ENCODE peak calls at places on chromosomes 4 and X, in five cellular contexts. One of them, this sample, is unnamed.
A peak's percentile ranks its signal among the peaks of the same experiment; 100 is the strongest.

GRCh38 chrX:71911731-71912050 is 1.0 kb downstream of the NHSL2 start:
- DNase-seq in AG04450: no peak
- DNase-seq in dorsolateral prefrontal cortex: no peak
- DNase-seq in H7: no peak
- DNase-seq in cardiac fibroblast: no peak
- DNase-seq in this sample: no peak

GRCh38 chr4:159516556-159516955 is 413.7 kb downstream of the RAPGEF2 start:
- DNase-seq in cardiac fibroblast: peak; percentile 30
- DNase-seq in AG04450: no peak
- DNase-seq in H7: no peak
- DNase-seq in dorsolateral prefrontal cortex: no peak
- DNase-seq in this sample: no peak

GRCh38 chrX:119503484-119503861 is 35.2 kb downstream of the SLC25A5 start:
- DNase-seq in H7: no peak
- DNase-seq in dorsolateral prefrontal cortex: no peak
- DNase-seq in AG04450: no peak
- DNase-seq in cardiac fibroblast: peak; percentile 91
- DNase-seq in this sample: peak; percentile 81

GRCh38 chrX:136251042-136251991 is at the start of gene MAP7D3:
- DNase-seq in dorsolateral prefrontal cortex: no peak
- DNase-seq in H7: peak; percentile 89
- DNase-seq in cardiac fibroblast: peak; percentile 57
- DNase-seq in AG04450: no peak
- DNase-seq in this sample: peak; percentile 70

GRCh38 chrX:39726810-39727209 is 370.9 kb downstream of the BCOR start:
- DNase-seq in cardiac fibroblast: peak; percentile 56
- DNase-seq in dorsolateral prefrontal cortex: no peak
- DNase-seq in H7: no peak
- DNase-seq in AG04450: no peak
- DNase-seq in this sample: no peak

GRCh38 chrX:110346681-110347080 is 12.0 kb upstream of the RTL9 start:
- DNase-seq in dorsolateral prefrontal cortex: no peak
- DNase-seq in AG04450: no peak
- DNase-seq in H7: peak; percentile 45
- DNase-seq in cardiac fibroblast: peak; percentile 56
- DNase-seq in this sample: peak; percentile 67

GRCh38 chr4:6875431-6875831 is 34.2 kb upstream of the TBC1D14 start:
- DNase-seq in cardiac fibroblast: no peak
- DNase-seq in dorsolateral prefrontal cortex: no peak
- DNase-seq in AG04450: no peak
- DNase-seq in H7: no peak
- DNase-seq in this sample: no peak

GRCh38 chr4:40992472-40993298 is 221.7 kb downstream of the APBB2 start:
- DNase-seq in H7: no peak
- DNase-seq in dorsolateral prefrontal cortex: no peak
- DNase-seq in cardiac fibroblast: peak; percentile 92
- DNase-seq in AG04450: no peak
- DNase-seq in this sample: no peak

GRCh38 chr4:183987987-183988392 is 82.9 kb downstream of the STOX2 start:
- DNase-seq in dorsolateral prefrontal cortex: peak; percentile 33
- DNase-seq in AG04450: peak; percentile 66
- DNase-seq in H7: peak; percentile 63
- DNase-seq in cardiac fibroblast: peak; percentile 87
- DNase-seq in this sample: peak; percentile 78

GRCh38 chrX:1493877-1494510 is 41.3 kb upstream of the ASMTL start:
- DNase-seq in dorsolateral prefrontal cortex: no peak
- DNase-seq in AG04450: no peak
- DNase-seq in H7: peak; percentile 54
- DNase-seq in cardiac fibroblast: no peak
- DNase-seq in this sample: no peak

GRCh38 chr4:7275490-7276154 is 83.3 kb downstream of the SORCS2 start:
- DNase-seq in AG04450: no peak
- DNase-seq in dorsolateral prefrontal cortex: no peak
- DNase-seq in cardiac fibroblast: no peak
- DNase-seq in H7: no peak
- DNase-seq in this sample: no peak

GRCh38 chrX:118976599-118977340 is 2.4 kb downstream of the LONRF3 start:
- DNase-seq in cardiac fibroblast: peak; percentile 2
- DNase-seq in H7: peak; percentile 48
- DNase-seq in AG04450: no peak
- DNase-seq in dorsolateral prefrontal cortex: no peak
- DNase-seq in this sample: peak; percentile 74

GRCh38 chrX:19682712-19683331 is 167.5 kb upstream of the MAP3K15 start:
- DNase-seq in dorsolateral prefrontal cortex: peak; percentile 25
- DNase-seq in H7: peak; percentile 14
- DNase-seq in cardiac fibroblast: peak; percentile 92
- DNase-seq in AG04450: peak; percentile 73
- DNase-seq in this sample: peak; percentile 85

GRCh38 chr4:88429401-88429800 is 27.5 kb upstream of the HERC5 start:
- DNase-seq in H7: no peak
- DNase-seq in AG04450: no peak
- DNase-seq in dorsolateral prefrontal cortex: no peak
- DNase-seq in cardiac fibroblast: no peak
- DNase-seq in this sample: no peak

GRCh38 chrX:10579018-10579752 is 41.2 kb downstream of the MID1 start:
- DNase-seq in H7: no peak
- DNase-seq in dorsolateral prefrontal cortex: no peak
- DNase-seq in AG04450: peak; percentile 24
- DNase-seq in cardiac fibroblast: peak; percentile 62
- DNase-seq in this sample: no peak
- H3K4me3 ChIP-seq in H7: no peak overlapping the region
- H3K4me3 ChIP-seq in dorsolateral prefrontal cortex: peak overlapping the region; percentile 30
- H3K4me3 ChIP-seq in AG04450: peak overlapping the region; percentile 5
- H3K4me3 ChIP-seq in cardiac fibroblast: no peak overlapping the region
- H3K4me3 ChIP-seq in this sample: peak overlapping the region; percentile 34

GRCh38 chrX:154710309-154710708 is 40.6 kb downstream of the GAB3 start:
- DNase-seq in dorsolateral prefrontal cortex: no peak
- DNase-seq in H7: no peak
- DNase-seq in cardiac fibroblast: no peak
- DNase-seq in AG04450: no peak
- DNase-seq in this sample: no peak

GRCh38 chrX:154711264-154711663 is 39.6 kb downstream of the GAB3 start:
- DNase-seq in cardiac fibroblast: no peak
- DNase-seq in AG04450: no peak
- DNase-seq in dorsolateral prefrontal cortex: no peak
- DNase-seq in H7: no peak
- DNase-seq in this sample: no peak

GRCh38 chrX:154714925-154715324 is 36.0 kb downstream of the GAB3 start:
- DNase-seq in cardiac fibroblast: peak; percentile 68
- DNase-seq in AG04450: no peak
- DNase-seq in H7: peak; percentile 65
- DNase-seq in dorsolateral prefrontal cortex: no peak
- DNase-seq in this sample: no peak

GRCh38 chrX:154715825-154716224 is 35.1 kb downstream of the GAB3 start:
- DNase-seq in dorsolateral prefrontal cortex: no peak
- DNase-seq in cardiac fibroblast: no peak
- DNase-seq in AG04450: no peak
- DNase-seq in H7: peak; percentile 42
- DNase-seq in this sample: no peak

DNA sequence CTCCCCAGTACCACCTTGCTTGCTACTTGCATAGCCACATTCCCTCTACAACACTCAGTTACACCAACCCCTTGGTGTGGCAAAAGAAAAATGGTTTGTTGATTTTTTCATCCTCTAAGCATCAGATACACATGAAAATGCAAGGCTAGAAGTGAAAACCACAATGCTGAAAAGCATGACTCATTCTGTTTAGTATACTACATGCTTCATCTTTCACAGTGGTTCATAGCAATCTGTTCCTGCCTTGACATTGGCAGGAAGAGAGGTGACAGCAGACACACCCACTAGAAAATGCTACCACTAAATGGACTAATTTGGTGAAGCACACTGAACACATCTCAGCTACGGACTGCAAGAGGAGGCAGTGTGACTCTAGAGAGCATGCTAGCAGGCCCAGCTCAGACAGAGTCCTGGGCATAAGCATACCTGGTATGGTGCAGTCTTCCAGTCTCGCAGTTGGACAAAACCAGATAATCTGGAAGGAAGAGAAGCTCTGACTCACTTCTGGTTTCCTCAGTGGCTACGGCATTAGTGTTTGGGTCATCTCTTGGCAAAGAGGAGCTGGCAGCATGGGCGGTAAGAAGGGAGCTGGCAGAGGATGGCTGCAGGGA is 38.0 kb downstream of the GAB3 start:
- DNase-seq in AG04450: no peak
- DNase-seq in H7: no peak
- DNase-seq in dorsolateral prefrontal cortex: no peak
- DNase-seq in cardiac fibroblast: peak; percentile 59
- DNase-seq in this sample: no peak
- H3K4me3 ChIP-seq in AG04450: no peak overlapping the region
- H3K4me3 ChIP-seq in H7: no peak overlapping the region
- H3K4me3 ChIP-seq in dorsolateral prefrontal cortex: no peak overlapping the region
- H3K4me3 ChIP-seq in cardiac fibroblast: no peak overlapping the region
- H3K4me3 ChIP-seq in this sample: no peak overlapping the region

DNA sequence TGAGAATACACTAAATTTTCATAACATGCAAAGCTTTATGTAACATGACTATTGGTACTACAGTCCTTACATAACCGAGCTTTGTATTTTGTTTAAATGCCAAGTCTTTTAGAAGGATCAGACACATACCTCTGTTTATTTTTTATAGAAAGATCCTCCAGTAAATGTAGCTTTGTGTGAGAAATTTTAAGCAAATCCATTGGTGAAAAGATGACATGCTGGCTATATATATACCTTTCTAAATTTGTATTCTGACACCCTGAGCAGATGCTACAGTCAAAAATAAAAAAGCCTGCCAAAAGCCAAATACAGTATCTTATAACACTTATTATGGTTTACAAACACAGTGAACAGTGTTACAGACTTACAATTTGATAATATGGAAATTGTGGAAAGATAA is at the start of gene YIPF7:
- DNase-seq in AG04450: no peak
- DNase-seq in H7: no peak
- DNase-seq in cardiac fibroblast: no peak
- DNase-seq in dorsolateral prefrontal cortex: no peak
- DNase-seq in this sample: no peak
- H3K4me3 ChIP-seq in AG04450: no peak within 1 kb of the TSS
- H3K4me3 ChIP-seq in H7: no peak within 1 kb of the TSS
- H3K4me3 ChIP-seq in cardiac fibroblast: no peak within 1 kb of the TSS
- H3K4me3 ChIP-seq in dorsolateral prefrontal cortex: no peak within 1 kb of the TSS
- H3K4me3 ChIP-seq in this sample: no peak within 1 kb of the TSS

GRCh38 chr4:168631241-168632151 is 134.6 kb downstream of the PALLD start:
- DNase-seq in dorsolateral prefrontal cortex: no peak
- DNase-seq in cardiac fibroblast: peak; percentile 70
- DNase-seq in H7: peak; percentile 85
- DNase-seq in AG04450: no peak
- DNase-seq in this sample: peak; percentile 76
- H3K4me3 ChIP-seq in dorsolateral prefrontal cortex: peak overlapping the region; percentile 65
- H3K4me3 ChIP-seq in cardiac fibroblast: peak overlapping the region; percentile 61
- H3K4me3 ChIP-seq in H7: peak overlapping the region; percentile 51
- H3K4me3 ChIP-seq in AG04450: peak overlapping the region; percentile 78
- H3K4me3 ChIP-seq in this sample: peak overlapping the region; percentile 69

GRCh38 chr4:176064539-176064938 is 1.1 kb upstream of the WDR17 start:
- DNase-seq in H7: no peak
- DNase-seq in AG04450: no peak
- DNase-seq in dorsolateral prefrontal cortex: no peak
- DNase-seq in cardiac fibroblast: no peak
- DNase-seq in this sample: no peak

GRCh38 chr4:176065365-176066249 is at the start of gene WDR17:
- DNase-seq in cardiac fibroblast: peak; percentile 67
- DNase-seq in AG04450: peak; percentile 32
- DNase-seq in dorsolateral prefrontal cortex: peak; percentile 93
- DNase-seq in H7: peak; percentile 93
- DNase-seq in this sample: peak; percentile 96

GRCh38 chr4:176063718-176064117 is 1.9 kb upstream of the WDR17 start:
- DNase-seq in AG04450: no peak
- DNase-seq in cardiac fibroblast: no peak
- DNase-seq in dorsolateral prefrontal cortex: no peak
- DNase-seq in H7: no peak
- DNase-seq in this sample: no peak

GRCh38 chr4:176066757-176067156 is 1.1 kb downstream of the WDR17 start:
- DNase-seq in H7: no peak
- DNase-seq in AG04450: no peak
- DNase-seq in dorsolateral prefrontal cortex: no peak
- DNase-seq in cardiac fibroblast: no peak
- DNase-seq in this sample: no peak
- H3K4me3 ChIP-seq in H7: no peak overlapping the region
- H3K4me3 ChIP-seq in AG04450: no peak overlapping the region
- H3K4me3 ChIP-seq in dorsolateral prefrontal cortex: peak overlapping the region; percentile 72
- H3K4me3 ChIP-seq in cardiac fibroblast: no peak overlapping the region
- H3K4me3 ChIP-seq in this sample: no peak overlapping the region

GRCh38 chr4:76306882-76307669 is 543 bp downstream of the STBD1 start:
- DNase-seq in H7: peak; percentile 87
- DNase-seq in AG04450: no peak
- DNase-seq in cardiac fibroblast: peak; percentile 55
- DNase-seq in dorsolateral prefrontal cortex: peak; percentile 33
- DNase-seq in this sample: peak; percentile 72

GRCh38 chr4:76307670-76308014 is 1.1 kb downstream of the STBD1 start:
- DNase-seq in H7: no peak
- DNase-seq in AG04450: no peak
- DNase-seq in cardiac fibroblast: peak; percentile 8
- DNase-seq in dorsolateral prefrontal cortex: no peak
- DNase-seq in this sample: no peak

GRCh38 chr4:76309939-76310549 is 3.5 kb downstream of the STBD1 start:
- DNase-seq in cardiac fibroblast: no peak
- DNase-seq in H7: no peak
- DNase-seq in dorsolateral prefrontal cortex: no peak
- DNase-seq in AG04450: no peak
- DNase-seq in this sample: no peak

GRCh38 chr4:76310683-76311082 is 4.2 kb downstream of the STBD1 start:
- DNase-seq in dorsolateral prefrontal cortex: no peak
- DNase-seq in AG04450: no peak
- DNase-seq in cardiac fibroblast: no peak
- DNase-seq in H7: no peak
- DNase-seq in this sample: no peak

DNA sequence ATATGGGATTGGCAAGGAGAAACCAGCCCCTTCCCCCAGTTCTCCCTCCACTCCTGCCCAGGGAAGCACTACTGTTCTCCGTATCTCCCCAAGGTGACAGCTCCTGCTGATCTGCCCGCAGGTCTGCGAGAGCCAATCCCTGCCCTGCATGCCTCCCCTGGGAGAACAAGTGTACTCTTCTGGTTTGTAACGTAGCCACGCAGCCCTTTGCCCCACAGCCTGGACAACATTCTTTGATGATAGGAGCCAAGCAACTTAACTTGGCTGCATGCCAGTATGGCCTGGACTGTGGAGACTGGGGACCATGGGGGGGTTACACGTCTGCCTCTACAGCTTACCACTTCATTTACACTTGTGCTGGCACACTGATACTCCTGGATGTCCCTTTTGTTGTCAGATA is 2.0 kb downstream of the STBD1 start:
- DNase-seq in cardiac fibroblast: peak; percentile 33
- DNase-seq in dorsolateral prefrontal cortex: no peak
- DNase-seq in AG04450: no peak
- DNase-seq in H7: no peak
- DNase-seq in this sample: no peak
- H3K4me3 ChIP-seq in cardiac fibroblast: no peak overlapping the region
- H3K4me3 ChIP-seq in dorsolateral prefrontal cortex: no peak overlapping the region
- H3K4me3 ChIP-seq in AG04450: no peak overlapping the region
- H3K4me3 ChIP-seq in H7: no peak overlapping the region
- H3K4me3 ChIP-seq in this sample: no peak overlapping the region

DNA sequence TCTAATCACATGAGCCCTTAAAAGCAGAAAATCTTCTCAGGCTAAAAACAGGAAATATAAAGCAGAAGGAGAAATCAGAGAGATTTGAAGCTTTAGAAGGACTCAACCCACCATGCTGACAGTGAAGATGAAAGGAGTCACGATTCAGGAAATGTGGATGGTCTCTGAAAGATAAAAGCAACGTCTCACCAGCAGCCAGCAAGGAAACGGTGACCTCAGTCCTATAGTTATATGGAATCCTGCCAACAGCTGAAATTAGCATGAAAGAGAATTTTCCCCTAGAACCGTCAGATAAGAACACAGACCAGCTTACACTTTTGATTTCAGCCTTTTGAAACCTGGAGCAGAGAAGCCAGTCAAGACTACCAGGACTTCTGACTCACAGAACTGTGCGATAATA is 715.7 kb upstream of the HTR2C start:
- DNase-seq in AG04450: no peak
- DNase-seq in cardiac fibroblast: peak; percentile 5
- DNase-seq in dorsolateral prefrontal cortex: no peak
- DNase-seq in H7: no peak
- DNase-seq in this sample: no peak
- H3K4me3 ChIP-seq in AG04450: no peak overlapping the region
- H3K4me3 ChIP-seq in cardiac fibroblast: no peak overlapping the region
- H3K4me3 ChIP-seq in dorsolateral prefrontal cortex: no peak overlapping the region
- H3K4me3 ChIP-seq in H7: no peak overlapping the region
- H3K4me3 ChIP-seq in this sample: no peak overlapping the region

This sample was measured in aorta.